ENCODE peak calls at places on chromosomes 2 and 18, in eight cellular contexts. Y, T, D, Z, W, B, J and A are unnamed samples. For H3K4me1, the result is how much of the 10 kb centered on the place peaks cover.

GRCh38 chr2:202950592-202950991 is 38.5 kb downstream of the CARF start:
- DNase-seq in W (no peak), Z (peak), J (no peak), T (no peak), B (no peak), Y (no peak), D (peak), A (no peak)

GRCh38 chr2:11155326-11156059 is at the start of gene SLC66A3:
- DNase-seq in D (peak), Z (peak), B (peak), Y (no peak), T (peak), W (peak), J (peak), A (peak)

GRCh38 chr2:47558116-47559078 is 155.4 kb downstream of the MSH2 start:
- DNase-seq in D (peak), J (no peak), Y (no peak), Z (no peak), W (peak), T (no peak), B (no peak), A (no peak)

GRCh38 chr2:69353360-69353759 is 33.7 kb downstream of the GFPT1 start:
- DNase-seq in T (no peak), Y (no peak), J (no peak), Z (no peak), B (no peak), D (no peak), W (peak), A (no peak)

GRCh38 chr2:105244443-105244842 is 2.9 kb downstream of the GPR45 start:
- DNase-seq in J (no peak), W (no peak), Z (no peak), D (no peak), Y (no peak), B (no peak), T (no peak), A (no peak)

GRCh38 chr18:77650799-77651385 is 401.2 kb downstream of the GALR1 start:
- DNase-seq in W (peak), Z (peak), Y (peak), J (peak), T (no peak), B (peak), D (peak), A (peak)

GRCh38 chr2:224650815-224651439 is 65.2 kb downstream of the CCDC195 start:
- DNase-seq in Z (peak), Y (no peak), J (peak), D (peak), B (peak), W (peak), T (peak), A (peak)

GRCh38 chr2:172095146-172095904 is 7.4 kb downstream of the DLX2 start:
- DNase-seq in Y (no peak), B (peak), W (peak), D (peak), T (no peak), Z (peak), J (peak), A (no peak)

GRCh38 chr18:26515643-26516495 is 32.5 kb downstream of the KCTD1 start:
- DNase-seq in B (no peak), Y (no peak), Z (no peak), W (no peak), T (no peak), J (no peak), D (no peak), A (no peak)

GRCh38 chr2:219277703-219278654 is 1.2 kb upstream of the DNAJB2 start:
- DNase-seq in Y (peak), Z (peak), B (peak), J (peak), D (peak), W (peak), T (peak), A (peak)

GRCh38 chr18:69674921-69675405 is 272.7 kb downstream of the CD226 start:
- DNase-seq in Y (no peak), B (no peak), W (no peak), Z (no peak), T (no peak), J (no peak), D (no peak), A (no peak)

GRCh38 chr2:178193823-178194599 is at the start of gene OSBPL6:
- DNase-seq in T (peak), D (peak), Z (peak), Y (peak), W (peak), J (peak), B (peak), A (peak)

GRCh38 chr2:55965966-55966365 is 42.4 kb upstream of the EFEMP1 start:
- DNase-seq in J (no peak), T (no peak), B (no peak), Z (no peak), D (peak), Y (no peak), W (no peak), A (no peak)

GRCh38 chr2:68714866-68715265 is 19.7 kb upstream of the ARHGAP25 start:
- DNase-seq in T (no peak), D (no peak), Z (peak), W (peak), B (no peak), J (no peak), Y (peak), A (no peak)

GRCh38 chr18:63313409-63313917 is 6.1 kb downstream of the BCL2 start:
- DNase-seq in B (no peak), W (no peak), D (no peak), T (no peak), Y (no peak), J (no peak), Z (no peak), A (no peak)
- H3K4me3 ChIP-seq in B (no peak), W (no peak), D (no peak), T (no peak), Y (no peak), J (peak), Z (peak), A (peak)

DNA sequence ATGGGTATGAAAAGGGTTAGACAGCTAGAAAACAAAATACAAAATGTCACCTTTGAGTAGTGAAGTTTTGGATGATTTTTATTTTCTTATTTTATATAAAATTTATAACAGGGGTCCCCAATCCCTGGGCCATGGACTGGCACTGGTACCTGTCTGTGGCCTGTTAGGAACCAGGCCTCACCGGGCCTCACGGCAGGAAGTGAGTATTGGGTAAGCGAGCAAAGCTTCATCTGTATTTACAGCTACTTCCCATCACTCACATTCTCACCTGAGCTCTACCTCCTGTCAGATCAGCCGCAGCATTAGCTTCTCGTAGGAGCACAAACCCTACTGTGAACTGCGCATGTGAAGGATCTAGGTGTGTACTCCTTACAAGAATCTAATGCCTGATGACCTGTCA is 202.8 kb upstream of the TWIST2 start:
- DNase-seq in W (no peak), Y (no peak), Z (no peak), B (no peak), D (no peak), J (no peak), T (no peak), A (no peak)
- H3K4me1 ChIP-seq in W (under half), Y (under half), Z (under half), B (under half), D (under half), J (under half), T (under half), A (under half)

GRCh38 chr2:32622570-32623310 is 5.1 kb upstream of the TTC27 start:
- DNase-seq in D (peak), Z (no peak), J (no peak), W (peak), B (no peak), T (no peak), Y (no peak), A (no peak)
- H3K27ac ChIP-seq in D (peak), Z (no peak), J (no peak), W (no peak), B (no peak), T (no peak), Y (peak), A (no peak)

DNA sequence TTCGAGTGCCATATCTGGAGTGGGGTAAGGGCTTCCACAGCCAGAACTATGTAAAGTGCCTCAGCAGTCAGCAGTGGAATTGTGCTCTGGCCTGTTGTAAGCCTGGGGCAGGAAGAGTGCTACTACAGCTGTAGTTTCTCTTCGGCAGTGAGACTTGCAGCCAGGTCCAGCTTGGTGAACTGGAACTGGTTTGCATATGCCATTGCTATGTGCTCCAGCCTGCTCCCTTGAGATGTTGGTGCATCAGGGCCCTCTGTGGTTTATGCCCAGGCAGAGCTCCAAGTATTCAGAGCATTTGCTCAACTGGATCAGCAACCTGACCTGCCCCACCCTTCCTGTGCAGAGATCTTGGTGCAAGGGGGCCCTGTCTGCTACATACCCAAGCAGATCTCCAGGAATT is 47.8 kb downstream of the ZNF804A start:
- DNase-seq in Z (no peak), D (peak), J (no peak), W (peak), B (no peak), T (no peak), Y (no peak), A (no peak)
- H3K4me3 ChIP-seq in Z (no peak), D (no peak), J (no peak), W (peak), B (no peak), T (no peak), Y (no peak), A (no peak)

DNA sequence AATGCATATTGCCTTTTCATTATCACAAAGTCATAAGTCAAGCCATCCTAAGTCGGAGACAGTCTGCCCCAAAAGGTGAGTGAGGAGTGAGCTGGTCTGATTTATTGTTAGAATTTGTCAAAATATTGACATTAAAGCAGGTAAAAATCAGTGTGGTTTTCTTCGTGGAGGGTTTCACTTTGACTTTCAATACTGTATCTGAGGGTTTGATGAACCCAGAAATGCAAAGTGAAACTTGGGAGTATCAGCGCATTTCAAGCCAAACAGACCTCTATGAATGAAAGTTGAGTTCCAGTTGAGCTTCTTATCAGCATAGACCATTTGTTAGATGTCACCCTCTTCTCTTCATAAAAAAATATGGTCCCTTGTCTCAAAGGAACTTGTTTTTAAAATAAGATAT is 21.7 kb upstream of the CXCR4 start:
- DNase-seq in T (no peak), D (no peak), J (peak), Y (no peak), Z (peak), W (no peak), B (no peak), A (no peak)
- H3K4me1 ChIP-seq in T (under half), D (under half), J (half or more), Y (under half), Z (half or more), W (under half), B (under half), A (half or more)

GRCh38 chr2:85744771-85745601 is 8.8 kb upstream of the ATOH8 start:
- DNase-seq in Z (no peak), D (peak), B (no peak), J (no peak), T (no peak), W (peak), Y (peak), A (no peak)

GRCh38 chr2:85745619-85746018 is 8.2 kb upstream of the ATOH8 start:
- DNase-seq in B (no peak), Z (no peak), Y (no peak), W (no peak), T (no peak), D (no peak), J (no peak), A (no peak)

GRCh38 chr2:85741811-85742507 is 11.8 kb upstream of the ATOH8 start:
- DNase-seq in J (no peak), Y (peak), T (no peak), Z (no peak), D (peak), W (peak), B (peak), A (no peak)

GRCh38 chr2:85743304-85743978 is 10.3 kb upstream of the ATOH8 start:
- DNase-seq in B (no peak), D (peak), W (peak), J (no peak), Y (no peak), Z (no peak), T (no peak), A (no peak)

DNA sequence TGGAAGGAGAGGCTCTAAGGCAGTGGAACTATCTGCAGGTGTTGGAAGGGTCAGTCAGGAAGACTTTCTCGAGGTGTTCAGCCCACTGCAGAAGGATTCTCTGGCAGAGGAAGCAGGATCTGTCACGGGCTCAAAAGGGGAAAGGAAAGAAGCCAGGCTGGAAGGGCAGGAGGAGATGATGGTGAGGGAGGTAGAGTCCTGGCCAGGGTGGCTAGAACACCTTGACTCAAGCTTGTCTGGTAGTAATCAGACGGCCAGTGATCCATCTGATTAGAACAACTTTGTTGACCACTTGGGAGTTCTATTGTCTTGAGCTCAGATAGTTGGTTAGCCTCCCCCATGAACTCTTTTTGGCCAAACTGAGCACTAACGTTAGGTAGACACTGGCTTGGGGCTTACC is 9.7 kb upstream of the ATOH8 start:
- DNase-seq in W (peak), D (no peak), B (no peak), Y (no peak), T (no peak), Z (no peak), J (no peak), A (no peak)
- H3K27ac ChIP-seq in W (peak), D (no peak), B (no peak), Y (peak), T (no peak), Z (no peak), J (no peak), A (no peak)

GRCh38 chr2:112783187-112783721 is 1.0 kb downstream of the IL1A start:
- DNase-seq in Y (no peak), D (no peak), B (no peak), T (no peak), Z (no peak), W (no peak), J (no peak), A (no peak)
- H3K4me3 ChIP-seq in Y (no peak), D (no peak), B (no peak), T (no peak), Z (no peak), W (no peak), J (no peak), A (no peak)

DNA sequence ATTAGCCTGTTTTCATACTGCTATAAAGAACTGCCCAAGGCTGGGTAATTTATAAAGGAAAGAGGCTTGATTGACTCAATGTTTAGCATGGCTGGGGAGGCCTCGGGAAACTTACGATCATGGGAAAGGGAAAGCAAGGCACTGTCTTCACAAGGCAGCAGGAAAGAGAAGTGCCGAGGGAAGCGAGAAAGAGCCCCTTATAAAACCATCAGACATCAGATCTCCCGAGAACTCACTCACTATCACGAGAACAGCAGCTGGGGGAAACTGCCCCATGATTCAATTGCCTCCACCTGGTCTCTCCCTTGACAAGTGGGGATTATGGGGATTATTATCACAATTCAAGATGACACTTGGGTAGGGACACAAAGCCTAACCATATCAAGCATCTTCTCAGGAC is 23.3 kb downstream of the RHOB start:
- DNase-seq in W (no peak), Y (no peak), T (no peak), Z (no peak), B (no peak), J (no peak), D (no peak), A (no peak)
- H3K4me1 ChIP-seq in W (under half), Y (under half), T (under half), Z (under half), B (under half), J (under half), D (under half), A (under half)